ENCODE peak calls at places on chromosomes 2 and 18, in eight cellular contexts. N, L, B, X, O, G, K and U are unnamed samples.

GRCh38 chr2:231127936-231128335 is 3.1 kb upstream of the HTR2B start:
- DNase-seq in K (no peak), B (no peak), N (no peak), L (no peak), O (no peak), G (no peak), X (no peak), U (no peak)

GRCh38 chr18:61893971-61894750 is 1.4 kb upstream of the RNF152 start:
- DNase-seq in G (peak), K (no peak), O (no peak), N (peak), L (peak), B (peak), X (peak), U (peak)

GRCh38 chr2:49831698-49832367 is 677.5 kb upstream of the FSHR start:
- DNase-seq in G (no peak), X (no peak), L (peak), N (no peak), K (no peak), B (peak), O (no peak), U (no peak)

GRCh38 chr2:143480586-143481230 is 351.5 kb downstream of the ARHGAP15 start:
- DNase-seq in X (no peak), K (no peak), N (no peak), B (no peak), G (no peak), O (no peak), L (peak), U (no peak)

GRCh38 chr18:78794031-78794430 is 185.6 kb upstream of the SALL3 start:
- DNase-seq in N (no peak), L (no peak), G (no peak), B (no peak), K (no peak), O (no peak), X (no peak), U (no peak)

GRCh38 chr2:61434314-61434713 is 36.6 kb downstream of the USP34 start:
- DNase-seq in L (no peak), B (no peak), X (no peak), G (no peak), N (no peak), K (no peak), O (no peak), U (no peak)

GRCh38 chr2:86254576-86255538 is 55.6 kb downstream of the MRPL35 start:
- DNase-seq in K (no peak), B (no peak), X (peak), N (no peak), O (no peak), L (no peak), G (no peak), U (peak)

GRCh38 chr2:5798083-5798482 is 105.9 kb downstream of the SOX11 start:
- DNase-seq in B (no peak), K (no peak), X (no peak), L (peak), G (no peak), O (peak), N (no peak), U (no peak)

GRCh38 chr2:33406622-33407021 is 69.8 kb upstream of the RASGRP3 start:
- DNase-seq in X (no peak), K (no peak), G (no peak), N (no peak), O (no peak), L (peak), B (no peak), U (no peak)

GRCh38 chr18:48129621-48130082 is 199.2 kb upstream of the SMAD2 start:
- DNase-seq in L (no peak), B (no peak), G (no peak), O (no peak), K (no peak), X (no peak), N (no peak), U (no peak)

GRCh38 chr2:84375020-84375419 is 84.1 kb downstream of the SUCLG1 start:
- DNase-seq in G (no peak), X (no peak), K (no peak), B (no peak), N (no peak), O (no peak), L (no peak), U (no peak)

GRCh38 chr18:49031511-49032188 is 80.9 kb upstream of the SMAD7 start:
- DNase-seq in O (no peak), K (no peak), G (peak), L (no peak), X (no peak), N (no peak), B (no peak), U (peak)

GRCh38 chr18:12246849-12247808 is 7.0 kb upstream of the CIDEA start:
- DNase-seq in B (peak), X (no peak), O (no peak), K (no peak), G (no peak), L (no peak), N (no peak), U (no peak)

GRCh38 chr2:208358758-208359631 is 47.6 kb upstream of the PTH2R start:
- DNase-seq in K (no peak), N (no peak), X (no peak), B (no peak), O (no peak), G (no peak), L (peak), U (no peak)

GRCh38 chr18:79461627-79462026 is 65.9 kb downstream of the NFATC1 start:
- DNase-seq in G (no peak), O (no peak), B (no peak), K (no peak), X (no peak), L (no peak), N (no peak), U (no peak)

GRCh38 chr2:225889452-225889851 is 489.9 kb downstream of the NYAP2 start:
- DNase-seq in N (no peak), K (no peak), O (peak), B (peak), L (peak), X (no peak), G (no peak), U (no peak)

GRCh38 chr2:26178746-26179436 is 6.0 kb downstream of the GAREM2 start:
- DNase-seq in O (no peak), K (no peak), G (no peak), X (no peak), L (no peak), N (no peak), B (peak), U (no peak)

GRCh38 chr2:217057773-217058172 is 197.9 kb upstream of the TNP1 start:
- DNase-seq in L (no peak), K (no peak), O (no peak), B (no peak), N (no peak), X (no peak), G (no peak), U (no peak)

GRCh38 chr2:101998556-101999121 is 6.9 kb downstream of the IL1R2 start:
- DNase-seq in X (no peak), O (no peak), G (no peak), B (no peak), K (no peak), N (no peak), L (no peak), U (no peak)

GRCh38 chr18:60411715-60412114 is 39.1 kb upstream of the MC4R start:
- DNase-seq in X (no peak), O (no peak), B (no peak), N (no peak), G (no peak), K (no peak), L (no peak), U (no peak)

GRCh38 chr2:203413796-203414195 is 85.6 kb downstream of the ABI2 start:
- DNase-seq in L (no peak), O (no peak), G (no peak), N (no peak), X (no peak), B (no peak), K (no peak), U (no peak)

GRCh38 chr18:44857744-44858143 is 177.1 kb downstream of the SETBP1 start:
- DNase-seq in X (no peak), N (no peak), B (no peak), G (no peak), L (no peak), O (no peak), K (no peak), U (no peak)

GRCh38 chr2:240963376-240964220 is 34.8 kb upstream of the SNED1 start:
- DNase-seq in B (no peak), K (no peak), N (peak), O (no peak), G (peak), X (peak), L (no peak), U (peak)

GRCh38 chr2:114038710-114039109 is 148.8 kb downstream of the ACTR3 start:
- DNase-seq in B (no peak), O (no peak), K (no peak), X (no peak), L (no peak), N (no peak), G (no peak), U (no peak)

GRCh38 chr2:119387381-119388129 is 20.8 kb downstream of the DBI start:
- DNase-seq in B (peak), G (peak), X (peak), K (no peak), L (peak), N (peak), O (no peak), U (peak)
- TF ChIP-seq CTCF in B (peak), G (peak), X (no peak), K (no peak), L (peak), N (no peak), O (peak), U (peak)

DNA sequence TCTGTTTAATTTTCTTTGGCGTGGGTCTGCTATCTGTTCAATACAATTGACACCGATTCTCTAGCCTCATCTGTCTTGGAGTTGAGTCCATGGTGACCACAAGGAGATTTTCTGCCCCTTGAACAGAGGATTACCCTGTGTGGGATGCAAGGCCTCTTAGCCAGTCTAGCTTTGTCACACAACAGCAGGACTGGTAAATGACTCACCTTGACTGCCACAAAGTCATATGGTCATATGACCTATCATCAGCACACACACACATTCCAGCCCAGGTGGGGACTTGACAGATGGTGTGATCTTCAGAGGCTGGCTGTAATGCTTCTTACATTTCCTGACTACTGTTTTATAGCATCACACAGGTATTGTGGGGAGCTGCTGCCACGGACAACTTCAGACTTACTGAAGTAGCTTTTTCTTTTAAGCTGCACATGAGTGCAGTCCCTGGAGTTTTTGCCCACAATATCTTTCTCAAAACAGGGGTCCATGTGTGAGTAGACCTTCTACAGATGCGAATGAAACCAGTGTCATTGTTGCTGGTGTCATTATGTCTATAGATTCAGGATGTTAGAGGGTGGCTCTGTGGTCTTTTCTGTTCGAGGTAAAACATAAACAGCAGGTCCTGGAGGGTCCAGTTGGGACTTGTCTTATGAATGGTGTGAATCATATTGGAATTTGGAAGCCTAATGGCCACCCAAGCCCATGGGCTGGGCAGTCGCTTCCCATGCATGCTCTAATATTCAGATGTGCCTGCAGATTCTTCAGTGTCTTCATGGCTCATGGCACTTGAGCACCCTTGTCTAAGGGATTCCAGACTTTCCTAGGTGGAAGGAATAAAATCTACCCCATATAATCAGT is 18.6 kb upstream of the ACOXL start:
- DNase-seq in X (no peak), K (no peak), G (no peak), L (no peak), N (no peak), O (no peak), B (peak), U (no peak)
- TF ChIP-seq CTCF in X (no peak), K (no peak), G (no peak), L (no peak), N (no peak), O (no peak), B (no peak), U (no peak)

DNA sequence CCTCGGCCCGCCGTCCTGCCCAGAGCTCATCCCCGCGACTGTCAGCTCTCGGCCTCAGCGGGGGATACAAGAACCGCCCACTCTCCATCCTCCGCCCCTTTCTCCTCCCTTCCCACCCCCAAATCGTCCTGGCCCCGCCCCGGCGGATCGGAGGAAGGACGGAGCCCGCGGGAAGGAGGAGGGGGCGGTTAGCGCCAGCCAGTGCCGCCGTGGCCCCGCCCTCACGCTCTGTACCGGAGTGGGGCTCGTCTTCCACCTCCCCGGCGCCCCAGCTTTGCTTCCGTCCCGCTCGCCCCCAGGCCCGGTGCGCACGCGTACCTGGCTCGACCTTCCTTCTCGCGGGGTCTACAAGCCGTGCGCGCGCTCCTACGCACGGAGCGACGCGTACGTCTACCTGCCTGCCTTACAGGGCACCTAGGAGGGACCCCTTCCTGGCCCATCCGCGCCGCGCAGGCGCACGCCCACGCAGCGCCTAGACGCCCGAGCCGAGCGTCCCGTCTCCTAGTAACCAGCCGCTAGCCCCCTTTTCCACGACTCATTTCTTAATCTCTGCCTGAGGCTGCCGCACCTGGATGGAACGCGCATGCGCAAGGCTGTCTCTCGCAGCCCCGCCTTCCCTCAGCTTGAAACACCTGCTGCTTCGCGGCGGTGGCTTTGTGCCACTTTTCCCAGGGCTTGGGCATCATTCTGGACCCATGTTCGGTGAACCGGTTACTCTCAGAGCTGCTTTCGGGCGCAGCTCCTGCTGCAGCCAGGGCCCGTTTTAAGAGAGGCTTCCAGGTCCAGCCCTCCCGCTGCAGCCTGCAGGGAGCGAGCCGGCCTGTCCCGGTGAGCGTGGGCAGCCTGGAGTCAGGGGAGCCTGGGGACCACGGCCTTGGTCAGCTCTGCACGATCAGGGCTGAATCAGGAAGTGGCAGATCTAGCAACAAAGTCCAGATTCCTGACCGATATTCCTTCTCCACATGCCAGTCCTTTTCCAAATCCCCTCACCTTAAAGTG is at the start of gene C2orf15:
- DNase-seq in X (peak), L (peak), O (peak), K (peak), B (peak), G (peak), N (peak), U (peak)
- TF ChIP-seq CTCF in X (no peak), L (no peak), O (no peak), K (no peak), B (no peak), G (no peak), N (no peak), U (no peak)

GRCh38 chr2:235132641-235133040 is 180.8 kb downstream of the SH3BP4 start:
- DNase-seq in K (no peak), B (no peak), O (no peak), N (no peak), G (no peak), X (no peak), L (no peak), U (no peak)

GRCh38 chr2:235139956-235140800 is 188.4 kb downstream of the SH3BP4 start:
- DNase-seq in B (no peak), O (no peak), N (no peak), G (peak), X (no peak), K (no peak), L (no peak), U (no peak)

GRCh38 chr2:235133837-235134236 is 182.0 kb downstream of the SH3BP4 start:
- DNase-seq in K (no peak), G (no peak), N (no peak), O (no peak), B (no peak), X (no peak), L (no peak), U (no peak)

GRCh38 chr2:235135195-235135965 is 183.6 kb downstream of the SH3BP4 start:
- DNase-seq in O (no peak), K (no peak), B (no peak), X (no peak), N (no peak), L (no peak), G (no peak), U (no peak)

DNA sequence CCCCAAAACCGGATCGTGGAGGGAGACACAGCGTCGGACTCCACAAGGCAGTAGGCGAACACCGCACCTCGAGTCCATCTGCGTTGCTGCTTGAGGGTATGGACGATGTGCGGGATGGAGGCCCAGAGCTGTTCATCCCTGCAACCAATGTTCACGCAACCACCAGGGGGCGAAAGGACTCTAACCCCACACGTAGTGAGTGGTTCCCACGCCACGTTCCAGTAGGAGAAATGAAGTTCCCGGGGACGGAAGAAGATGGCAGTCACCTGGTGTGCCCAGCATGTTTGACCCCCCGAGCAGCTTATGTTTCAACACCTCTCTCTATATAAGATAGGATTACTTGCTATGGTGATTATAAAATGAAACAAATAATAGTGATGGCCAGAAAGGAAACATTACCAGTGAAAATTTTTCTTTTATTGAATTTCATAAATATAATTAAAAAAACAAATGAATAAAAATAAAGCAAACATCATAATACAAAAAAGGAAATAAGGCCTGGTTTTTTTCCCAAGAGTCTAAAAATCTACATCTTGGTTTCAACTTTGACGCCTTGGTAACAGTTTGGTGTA is 184.3 kb downstream of the SH3BP4 start:
- DNase-seq in X (peak), G (peak), N (peak), K (no peak), O (peak), B (peak), L (peak), U (peak)
- TF ChIP-seq CTCF in X (peak), G (peak), N (peak), K (peak), O (peak), B (peak), L (peak), U (peak)

GRCh38 chr2:95121495-95122196 is at the start of gene MRPS5:
- DNase-seq in K (no peak), G (peak), B (peak), O (peak), X (peak), N (peak), L (peak), U (peak)
- TF ChIP-seq CTCF in K (no peak), G (peak), B (no peak), O (peak), X (no peak), N (no peak), L (no peak), U (no peak)

DNA sequence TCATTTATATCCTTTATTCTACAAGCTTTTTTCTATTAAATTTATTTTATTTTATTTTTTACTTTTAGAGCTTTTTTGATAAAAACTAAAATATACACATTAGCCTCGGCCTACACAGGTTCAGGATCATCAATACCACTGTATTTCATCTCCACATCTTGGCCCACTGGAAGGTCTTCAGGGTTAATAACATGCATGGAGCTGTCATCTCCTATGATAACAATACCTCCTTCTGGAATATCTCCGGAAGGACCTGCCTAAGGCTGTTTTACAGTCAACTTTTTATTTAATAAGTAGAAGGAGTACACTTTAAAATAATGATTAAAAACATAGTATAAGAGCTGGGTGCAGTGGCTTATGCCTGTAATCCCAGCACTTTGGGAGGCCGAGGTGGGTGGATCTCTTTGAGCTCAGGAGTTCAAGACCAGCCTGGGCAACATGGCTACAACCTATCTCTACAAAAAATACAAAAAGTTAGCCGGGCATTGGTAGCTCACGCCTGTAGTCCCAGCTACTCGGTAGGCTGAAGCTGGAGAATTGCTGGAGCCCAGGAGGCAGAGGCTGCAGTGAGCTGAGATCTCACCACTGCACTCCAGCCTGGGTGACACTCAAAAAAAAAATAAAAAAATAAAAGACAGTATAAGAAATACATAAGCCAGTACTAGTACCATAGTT is 15.7 kb upstream of the DGUOK start:
- DNase-seq in K (no peak), X (no peak), L (no peak), G (no peak), O (no peak), N (no peak), B (no peak), U (no peak)
- TF ChIP-seq CTCF in K (no peak), X (no peak), L (no peak), G (no peak), O (no peak), N (no peak), B (no peak), U (no peak)

GRCh38 chr2:30503007-30503691 is 56.1 kb downstream of the LCLAT1 start:
- DNase-seq in X (no peak), L (no peak), G (no peak), K (no peak), O (no peak), B (no peak), N (no peak), U (no peak)
- TF ChIP-seq CTCF in X (no peak), L (no peak), G (peak), K (no peak), O (peak), B (peak), N (peak), U (no peak)